ENCODE peak calls at places on chromosomes 12 and 14, in five cellular contexts. W is NCI-H1048, F is renal cortical epithelial cell, Q is B cell, J is posterior vena cava. D is an unnamed sample.

GRCh38 chr12:50572275-50572674 is 67.5 kb downstream of the DIP2B start:
- DNase-seq in W (no peak), F (peak), Q (no peak), J (no peak), D (no peak)

GRCh38 chr12:107552263-107552662 is 133.3 kb upstream of the PWP1 start:
- DNase-seq in W (no peak), F (no peak), Q (no peak), J (no peak), D (no peak)

GRCh38 chr12:75792687-75793086 is 238.9 kb downstream of the PHLDA1 start:
- DNase-seq in W (no peak), F (no peak), Q (no peak), J (no peak), D (no peak)

GRCh38 chr12:120466560-120467315 is 2.8 kb downstream of the SRSF9 start:
- DNase-seq in W (no peak), F (peak), Q (peak), J (no peak), D (no peak)

GRCh38 chr12:121334513-121335343 is 17.5 kb downstream of the ANAPC5 start:
- DNase-seq in W (peak), F (peak), Q (peak), J (no peak), D (peak)

GRCh38 chr14:35326364-35326763 is 34.2 kb downstream of the PSMA6 start:
- DNase-seq in W (no peak), F (no peak), Q (no peak), J (no peak), D (no peak)

GRCh38 chr12:31234955-31235867 is 90.7 kb downstream of the SINHCAF start:
- DNase-seq in W (no peak), F (peak), Q (no peak), J (peak), D (peak)

GRCh38 chr14:75697918-75698317 is 36.9 kb downstream of the TTLL5 start:
- DNase-seq in W (no peak), F (no peak), Q (no peak), J (no peak), D (no peak)

GRCh38 chr14:65403231-65403630 is 9.3 kb upstream of the FUT8 start:
- DNase-seq in W (no peak), F (no peak), Q (no peak), J (no peak), D (no peak)

GRCh38 chr12:124538194-124539082 is 29.0 kb downstream of the NCOR2 start:
- DNase-seq in W (no peak), F (no peak), Q (no peak), J (no peak), D (no peak)

GRCh38 chr12:108666326-108666995 is 32.8 kb upstream of the SELPLG start:
- DNase-seq in W (no peak), F (no peak), Q (no peak), J (no peak), D (no peak)

D was measured in putamen.